ENCODE peak calls at places on chromosomes 2 and 18, in ten cellular contexts. One of them, this sample, is unnamed.

GRCh38 chr18:35491689-35492077 is 6.1 kb downstream of the INO80C start:
- DNase-seq in T1000: no peak
- DNase-seq in NCI-H446 treated with DMSO at 0.1 percent for 48 hours: no peak
- DNase-seq in islet precursor cell: peak
- DNase-seq in dorsolateral prefrontal cortex: no peak
- DNase-seq in brain microvascular endothelial cell: no peak
- DNase-seq in stimulated activated CD4-positive, alpha-beta T cell treated with anti-CD3 and anti-CD28 coated beads, TNF-alpha, amount 100 ng/mL, for 1 hour: no peak
- DNase-seq in NCI-H510A treated with DMSO at 0.1 percent for 48 hours: no peak
- DNase-seq in fibroblast of pulmonary artery: no peak
- DNase-seq in GM13976: no peak
- DNase-seq in this sample: no peak

GRCh38 chr2:166140922-166141321 is 13.1 kb upstream of the SCN1A start:
- DNase-seq in NCI-H446 treated with DMSO at 0.1 percent for 48 hours: no peak
- DNase-seq in GM13976: no peak
- DNase-seq in fibroblast of pulmonary artery: no peak
- DNase-seq in T1000: no peak
- DNase-seq in NCI-H510A treated with DMSO at 0.1 percent for 48 hours: no peak
- DNase-seq in dorsolateral prefrontal cortex: no peak
- DNase-seq in stimulated activated CD4-positive, alpha-beta T cell treated with anti-CD3 and anti-CD28 coated beads, TNF-alpha, amount 100 ng/mL, for 1 hour: no peak
- DNase-seq in islet precursor cell: no peak
- DNase-seq in brain microvascular endothelial cell: no peak
- DNase-seq in this sample: no peak

GRCh38 chr2:12257476-12257875 is 459.3 kb upstream of the TRIB2 start:
- DNase-seq in GM13976: no peak
- DNase-seq in islet precursor cell: no peak
- DNase-seq in dorsolateral prefrontal cortex: no peak
- DNase-seq in stimulated activated CD4-positive, alpha-beta T cell treated with anti-CD3 and anti-CD28 coated beads, TNF-alpha, amount 100 ng/mL, for 1 hour: no peak
- DNase-seq in T1000: no peak
- DNase-seq in fibroblast of pulmonary artery: peak
- DNase-seq in NCI-H446 treated with DMSO at 0.1 percent for 48 hours: no peak
- DNase-seq in NCI-H510A treated with DMSO at 0.1 percent for 48 hours: no peak
- DNase-seq in brain microvascular endothelial cell: no peak
- DNase-seq in this sample: no peak

GRCh38 chr2:4673025-4673489 is 969.7 kb downstream of the DCDC2C start:
- DNase-seq in NCI-H510A treated with DMSO at 0.1 percent for 48 hours: peak
- DNase-seq in NCI-H446 treated with DMSO at 0.1 percent for 48 hours: no peak
- DNase-seq in islet precursor cell: no peak
- DNase-seq in brain microvascular endothelial cell: no peak
- DNase-seq in T1000: peak
- DNase-seq in stimulated activated CD4-positive, alpha-beta T cell treated with anti-CD3 and anti-CD28 coated beads, TNF-alpha, amount 100 ng/mL, for 1 hour: no peak
- DNase-seq in fibroblast of pulmonary artery: no peak
- DNase-seq in dorsolateral prefrontal cortex: no peak
- DNase-seq in GM13976: no peak
- DNase-seq in this sample: no peak

GRCh38 chr2:45860136-45861106 is 208.9 kb downstream of the PRKCE start:
- DNase-seq in stimulated activated CD4-positive, alpha-beta T cell treated with anti-CD3 and anti-CD28 coated beads, TNF-alpha, amount 100 ng/mL, for 1 hour: no peak
- DNase-seq in NCI-H510A treated with DMSO at 0.1 percent for 48 hours: peak
- DNase-seq in dorsolateral prefrontal cortex: peak
- DNase-seq in fibroblast of pulmonary artery: peak
- DNase-seq in brain microvascular endothelial cell: peak
- DNase-seq in GM13976: no peak
- DNase-seq in islet precursor cell: no peak
- DNase-seq in NCI-H446 treated with DMSO at 0.1 percent for 48 hours: no peak
- DNase-seq in T1000: no peak
- DNase-seq in this sample: peak

GRCh38 chr2:166060191-166060590 is 67.6 kb downstream of the SCN1A start:
- DNase-seq in brain microvascular endothelial cell: no peak
- DNase-seq in stimulated activated CD4-positive, alpha-beta T cell treated with anti-CD3 and anti-CD28 coated beads, TNF-alpha, amount 100 ng/mL, for 1 hour: no peak
- DNase-seq in dorsolateral prefrontal cortex: no peak
- DNase-seq in T1000: no peak
- DNase-seq in islet precursor cell: no peak
- DNase-seq in NCI-H446 treated with DMSO at 0.1 percent for 48 hours: no peak
- DNase-seq in fibroblast of pulmonary artery: peak
- DNase-seq in GM13976: no peak
- DNase-seq in NCI-H510A treated with DMSO at 0.1 percent for 48 hours: no peak
- DNase-seq in this sample: no peak

GRCh38 chr18:1624612-1625011 is 719.9 kb downstream of the ADCYAP1 start:
- DNase-seq in T1000: no peak
- DNase-seq in islet precursor cell: no peak
- DNase-seq in NCI-H510A treated with DMSO at 0.1 percent for 48 hours: no peak
- DNase-seq in stimulated activated CD4-positive, alpha-beta T cell treated with anti-CD3 and anti-CD28 coated beads, TNF-alpha, amount 100 ng/mL, for 1 hour: no peak
- DNase-seq in NCI-H446 treated with DMSO at 0.1 percent for 48 hours: no peak
- DNase-seq in dorsolateral prefrontal cortex: no peak
- DNase-seq in GM13976: no peak
- DNase-seq in brain microvascular endothelial cell: no peak
- DNase-seq in fibroblast of pulmonary artery: no peak
- DNase-seq in this sample: no peak

GRCh38 chr2:205903549-205904129 is 182.3 kb downstream of the INO80D start:
- DNase-seq in T1000: no peak
- DNase-seq in fibroblast of pulmonary artery: peak
- DNase-seq in GM13976: peak
- DNase-seq in NCI-H446 treated with DMSO at 0.1 percent for 48 hours: no peak
- DNase-seq in islet precursor cell: peak
- DNase-seq in stimulated activated CD4-positive, alpha-beta T cell treated with anti-CD3 and anti-CD28 coated beads, TNF-alpha, amount 100 ng/mL, for 1 hour: no peak
- DNase-seq in dorsolateral prefrontal cortex: no peak
- DNase-seq in brain microvascular endothelial cell: no peak
- DNase-seq in NCI-H510A treated with DMSO at 0.1 percent for 48 hours: peak
- DNase-seq in this sample: no peak

GRCh38 chr2:200077210-200077650 is 121.8 kb downstream of the MAIP1 start:
- DNase-seq in brain microvascular endothelial cell: peak
- DNase-seq in fibroblast of pulmonary artery: peak
- DNase-seq in dorsolateral prefrontal cortex: no peak
- DNase-seq in NCI-H510A treated with DMSO at 0.1 percent for 48 hours: peak
- DNase-seq in T1000: no peak
- DNase-seq in GM13976: no peak
- DNase-seq in stimulated activated CD4-positive, alpha-beta T cell treated with anti-CD3 and anti-CD28 coated beads, TNF-alpha, amount 100 ng/mL, for 1 hour: no peak
- DNase-seq in NCI-H446 treated with DMSO at 0.1 percent for 48 hours: no peak
- DNase-seq in islet precursor cell: no peak
- DNase-seq in this sample: no peak

GRCh38 chr2:53969285-53970094 is 1.3 kb downstream of the PSME4 start:
- DNase-seq in GM13976: no peak
- DNase-seq in stimulated activated CD4-positive, alpha-beta T cell treated with anti-CD3 and anti-CD28 coated beads, TNF-alpha, amount 100 ng/mL, for 1 hour: no peak
- DNase-seq in NCI-H446 treated with DMSO at 0.1 percent for 48 hours: peak
- DNase-seq in dorsolateral prefrontal cortex: no peak
- DNase-seq in T1000: no peak
- DNase-seq in fibroblast of pulmonary artery: peak
- DNase-seq in NCI-H510A treated with DMSO at 0.1 percent for 48 hours: peak
- DNase-seq in brain microvascular endothelial cell: peak
- DNase-seq in islet precursor cell: no peak
- DNase-seq in this sample: peak

GRCh38 chr2:36413218-36413617 is 57.6 kb downstream of the CRIM1 start:
- DNase-seq in stimulated activated CD4-positive, alpha-beta T cell treated with anti-CD3 and anti-CD28 coated beads, TNF-alpha, amount 100 ng/mL, for 1 hour: no peak
- DNase-seq in NCI-H446 treated with DMSO at 0.1 percent for 48 hours: peak
- DNase-seq in dorsolateral prefrontal cortex: no peak
- DNase-seq in fibroblast of pulmonary artery: peak
- DNase-seq in islet precursor cell: no peak
- DNase-seq in NCI-H510A treated with DMSO at 0.1 percent for 48 hours: no peak
- DNase-seq in GM13976: no peak
- DNase-seq in T1000: no peak
- DNase-seq in brain microvascular endothelial cell: peak
- DNase-seq in this sample: no peak

This sample was measured in hippocampal formation.